ENCODE peak calls at places on chromosomes 3 and 15, in six cellular contexts. D, Z, G, F, E and N are unnamed samples.

GRCh38 chr15:59835801-59836200 is 146.7 kb upstream of the BNIP2 start:
- DNase-seq in Z (no peak), D (no peak), F (no peak), E (no peak), G (no peak), N (no peak)

GRCh38 chr3:21750291-21750690 is 719 bp downstream of the ZNF385D start:
- DNase-seq in G (no peak), E (no peak), D (no peak), Z (no peak), F (no peak), N (no peak)

GRCh38 chr3:148379763-148380162 is 317.9 kb upstream of the AGTR1 start:
- DNase-seq in D (no peak), E (peak; percentile 18), G (peak; percentile 62), Z (peak; percentile 50), F (no peak), N (peak; percentile 18)

GRCh38 chr15:67809866-67810265 is 15.4 kb upstream of the SKOR1 start:
- DNase-seq in D (no peak), E (no peak), G (no peak), F (no peak), Z (no peak), N (no peak)

GRCh38 chr15:89115547-89115946 is 27.3 kb downstream of the ABHD2 start:
- DNase-seq in Z (no peak), D (no peak), F (no peak), G (no peak), E (no peak), N (no peak)

GRCh38 chr3:165983284-165983683 is 146.1 kb upstream of the BCHE start:
- DNase-seq in G (no peak), Z (no peak), F (no peak), E (no peak), D (no peak), N (no peak)

GRCh38 chr3:133943639-133944131 is 48.0 kb upstream of the RAB6B start:
- DNase-seq in G (no peak), D (peak; percentile 69), E (no peak), Z (peak; percentile 92), F (peak; percentile 59), N (peak; percentile 34)

GRCh38 chr15:101579766-101580165 is 72.4 kb downstream of the TM2D3 start:
- DNase-seq in F (no peak), E (no peak), G (peak; percentile 2), D (no peak), Z (no peak), N (no peak)

GRCh38 chr3:188720636-188721035 is 451.1 kb upstream of the TPRG1 start:
- DNase-seq in F (no peak), G (no peak), E (no peak), Z (no peak), D (no peak), N (no peak)

GRCh38 chr15:69092159-69092558 is 68.3 kb upstream of the GLCE start:
- DNase-seq in G (no peak), D (no peak), F (no peak), Z (no peak), E (no peak), N (no peak)

GRCh38 chr3:168239287-168239686 is 143.6 kb upstream of the GOLIM4 start:
- DNase-seq in E (no peak), Z (no peak), D (no peak), G (no peak), F (no peak), N (no peak)

DNA sequence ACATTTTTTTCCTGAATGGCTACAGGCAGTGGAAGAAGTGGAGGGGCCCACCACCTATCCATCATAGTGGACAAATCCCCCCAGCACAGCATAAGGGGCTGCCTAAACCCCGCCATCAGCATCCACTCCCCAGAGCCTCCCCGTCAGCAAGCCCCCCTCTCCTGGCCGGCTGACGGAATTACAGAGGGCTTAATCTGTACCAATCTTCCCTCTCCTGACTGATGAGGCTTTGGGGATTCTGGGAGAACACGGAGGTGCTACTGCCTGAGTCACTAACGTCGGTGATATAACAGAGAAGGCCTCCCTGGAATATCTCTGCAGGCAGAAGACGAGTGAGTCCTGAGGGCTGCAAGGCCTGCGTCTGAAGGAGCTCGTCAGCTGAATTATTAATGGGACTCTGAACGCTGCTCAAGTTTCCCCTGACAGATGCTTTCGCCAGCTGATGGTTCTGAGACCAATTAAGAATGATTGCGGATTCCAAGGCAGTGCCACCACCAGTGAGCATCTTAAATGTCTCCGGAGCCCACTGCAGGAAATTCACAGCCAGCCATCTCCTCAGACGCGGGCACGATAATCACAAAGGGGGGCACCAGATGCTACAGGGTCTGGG is 147.7 kb downstream of the XXYLT1 start:
- DNase-seq in E (peak; percentile 70), D (no peak), G (peak; percentile 40), Z (no peak), F (no peak), N (no peak)
- TF ChIP-seq CTCF in E (no peak), D (no peak), G (peak; percentile 41), Z (no peak), F (no peak), N (peak; percentile 14)

GRCh38 chr15:48800811-48801460 is 9.9 kb downstream of the CEP152 start:
- DNase-seq in E (peak; percentile 20), D (no peak), Z (peak; percentile 24), F (no peak), G (peak; percentile 50), N (no peak)
- TF ChIP-seq CTCF in E (peak; percentile 71), D (peak; percentile 37), Z (peak; percentile 21), F (no peak), G (peak; percentile 70), N (peak; percentile 50)

DNA sequence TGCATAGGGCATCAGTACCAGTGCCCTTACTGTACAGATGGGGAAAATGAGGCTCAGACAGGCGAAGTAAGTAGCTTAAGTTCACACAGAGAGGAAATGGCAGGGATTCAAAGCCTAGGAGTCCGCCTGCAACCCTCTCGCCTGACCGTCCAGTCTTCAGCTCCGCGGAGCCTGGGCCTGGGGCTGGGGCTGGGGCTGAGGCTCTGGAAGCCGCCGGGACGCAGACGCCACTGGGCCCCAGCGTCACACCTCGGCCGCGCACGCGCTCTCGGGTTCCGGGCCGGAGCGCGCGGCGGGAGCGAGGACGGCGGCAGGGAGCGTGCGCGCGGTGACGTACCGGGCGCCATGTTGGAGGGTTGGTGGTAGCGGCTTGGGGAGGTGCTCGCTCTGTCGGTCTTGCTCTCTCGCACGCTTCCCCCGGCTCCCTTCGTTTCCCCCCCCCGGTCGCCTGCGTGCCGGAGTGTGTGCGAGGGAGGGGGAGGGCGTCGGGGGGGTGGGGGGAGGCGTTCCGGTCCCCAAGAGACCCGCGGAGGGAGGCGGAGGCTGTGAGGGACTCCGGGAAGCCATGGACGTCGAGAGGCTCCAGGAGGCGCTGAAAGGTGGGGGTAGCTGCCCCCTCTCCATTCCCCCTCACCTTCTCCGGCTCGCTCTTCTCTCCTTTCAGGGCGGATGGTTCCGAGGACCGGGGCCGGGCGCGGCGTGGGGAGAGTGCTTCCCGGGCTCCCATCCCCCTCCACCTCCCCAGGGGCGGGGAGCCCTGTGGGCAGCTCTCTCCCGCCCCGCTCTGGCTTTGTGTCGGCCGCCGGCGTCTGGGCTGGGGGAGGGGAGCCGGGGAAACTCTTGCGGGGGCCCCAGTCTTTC is at the start of gene PPP4R2:
- DNase-seq in D (peak; percentile 96), G (peak; percentile 86), E (peak; percentile 94), Z (peak; percentile 94), F (peak; percentile 91), N (peak; percentile 69)
- TF ChIP-seq CTCF in D (no peak), G (no peak), E (no peak), Z (no peak), F (no peak), N (no peak)

DNA sequence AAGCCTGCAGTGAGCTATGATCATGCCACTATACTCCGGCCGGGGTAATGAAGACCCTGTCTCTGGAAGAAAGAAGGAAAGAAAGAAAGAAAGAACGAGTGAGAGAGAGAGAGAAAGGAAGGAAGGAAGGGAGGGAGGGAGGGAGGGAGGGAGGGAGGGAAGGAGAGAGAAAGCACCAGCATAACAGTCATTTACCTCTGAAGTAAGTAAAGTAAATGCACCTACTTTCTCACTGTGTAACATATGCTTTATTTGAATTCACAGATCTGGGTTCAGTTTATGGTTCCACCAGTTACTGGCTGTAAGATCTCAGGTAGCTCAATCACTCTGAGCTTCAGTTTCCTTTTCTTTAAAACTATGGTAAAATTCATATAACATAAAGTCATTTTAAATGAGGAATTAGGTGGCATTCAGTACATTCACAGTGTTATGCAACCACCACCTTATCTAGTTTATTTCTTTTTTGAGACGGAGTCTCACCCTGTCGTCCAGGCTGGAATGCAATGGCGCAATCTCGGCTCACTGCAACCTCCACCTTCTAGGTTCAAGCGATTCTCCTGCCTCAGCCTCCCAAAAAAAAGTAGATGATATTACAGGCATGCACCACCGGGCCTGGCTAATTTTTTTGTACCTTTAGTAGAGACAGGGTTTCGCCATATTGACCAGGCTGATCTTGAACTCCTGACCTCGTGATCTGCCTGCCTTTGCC is 16.1 kb upstream of the RAD54L2 start:
- DNase-seq in Z (no peak), E (no peak), G (no peak), D (no peak), F (no peak), N (no peak)
- TF ChIP-seq CTCF in Z (no peak), E (no peak), G (no peak), D (no peak), F (no peak), N (no peak)

GRCh38 chr15:98437752-98438151 is 210.6 kb upstream of the IGF1R start:
- DNase-seq in F (no peak), G (no peak), Z (no peak), D (no peak), E (no peak), N (no peak)

GRCh38 chr15:98439523-98439942 is 208.8 kb upstream of the IGF1R start:
- DNase-seq in E (no peak), D (no peak), Z (no peak), G (no peak), F (peak; percentile 65), N (no peak)

GRCh38 chr15:98438326-98438725 is 210.0 kb upstream of the IGF1R start:
- DNase-seq in D (no peak), F (no peak), Z (no peak), G (no peak), E (no peak), N (no peak)

GRCh38 chr15:98440917-98441316 is 207.4 kb upstream of the IGF1R start:
- DNase-seq in Z (peak; percentile 56), G (no peak), F (no peak), D (no peak), E (no peak), N (no peak)

DNA sequence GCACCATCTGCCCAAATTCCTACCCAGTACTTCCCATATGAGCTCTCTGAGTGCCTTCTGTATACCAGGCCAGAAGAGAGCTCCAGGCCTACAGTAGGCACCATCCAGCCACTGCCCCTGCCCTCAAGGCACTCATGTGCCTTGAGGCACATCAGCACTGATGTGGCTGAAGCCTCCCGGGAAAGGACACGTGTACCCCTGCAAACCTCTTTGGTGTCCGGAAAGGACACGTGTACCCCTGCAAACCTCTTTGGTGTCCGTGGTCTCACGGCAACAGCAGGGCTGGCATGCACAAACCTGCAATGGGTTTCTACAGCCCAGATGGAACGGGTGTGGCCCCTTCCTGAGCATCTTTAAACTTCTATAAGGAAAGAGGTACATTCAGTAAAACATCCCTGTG is 209.4 kb upstream of the IGF1R start:
- DNase-seq in F (no peak), D (no peak), G (no peak), Z (no peak), E (no peak), N (no peak)
- TF ChIP-seq CTCF in F (no peak), D (no peak), G (no peak), Z (no peak), E (no peak), N (no peak)

GRCh38 chr3:155129396-155129795 is 49.3 kb downstream of the MME start:
- DNase-seq in F (no peak), G (no peak), Z (no peak), E (no peak), D (no peak), N (no peak)
- TF ChIP-seq CTCF in F (no peak), G (no peak), Z (no peak), E (no peak), D (no peak), N (no peak)